ENCODE peak calls at places on chromosomes 12 and 14, in ten cellular contexts. R is vagina, J is tibial nerve, I is IMR-90, H is GM12891, Q is NB4, L is A549, Z is upper lobe of left lung, G is Peyer's patch, X is breast epithelium. Y is an unnamed sample.

GRCh38 chr12:5262450-5262849 is 169.5 kb upstream of the NTF3 start:
- DNase-seq in R (no peak), J (no peak), I (peak; percentile 77), H (no peak), Q (no peak), L (no peak), Z (no peak), G (no peak), X (no peak), Y (no peak)

GRCh38 chr12:49866859-49867579 is 24.1 kb upstream of the BCDIN3D start:
- DNase-seq in R (no peak), J (peak; percentile 87), I (peak; percentile 46), H (peak; percentile 93), Q (peak; percentile 79), L (peak; percentile 66), Z (no peak), G (peak; percentile 89), X (peak; percentile 70), Y (peak; percentile 74)

GRCh38 chr12:104137175-104137901 is 672 bp downstream of the NFYB start:
- DNase-seq in R (no peak), J (no peak), I (peak; percentile 62), H (peak; percentile 24), Q (peak; percentile 84), L (peak; percentile 48), Z (peak; percentile 91), G (peak; percentile 61), X (peak; percentile 26), Y (peak; percentile 66)

GRCh38 chr12:64610660-64611429 is 550 bp downstream of the RASSF3 start:
- DNase-seq in R (no peak), J (peak; percentile 11), I (peak; percentile 50), H (peak; percentile 47), Q (peak; percentile 95), L (peak; percentile 54), Z (peak; percentile 92), G (peak; percentile 92), X (no peak), Y (peak; percentile 62)

GRCh38 chr12:12200363-12200762 is 66.5 kb downstream of the LRP6 start:
- DNase-seq in R (no peak), J (no peak), I (no peak), H (no peak), Q (no peak), L (no peak), Z (no peak), G (no peak), X (no peak), Y (no peak)

GRCh38 chr12:109987615-109988014 is 8.6 kb downstream of the GIT2 start:
- DNase-seq in R (no peak), J (no peak), I (peak; percentile 90), H (no peak), Q (no peak), L (no peak), Z (no peak), G (no peak), X (no peak), Y (no peak)

GRCh38 chr12:78328524-78328923 is 497.8 kb downstream of the NAV3 start:
- DNase-seq in R (no peak), J (no peak), I (no peak), H (no peak), Q (no peak), L (no peak), Z (no peak), G (no peak), X (no peak), Y (no peak)

GRCh38 chr12:40727774-40728483 is 35.7 kb downstream of the CNTN1 start:
- DNase-seq in R (no peak), J (no peak), I (no peak), H (no peak), Q (peak; percentile 4), L (peak; percentile 90), Z (no peak), G (no peak), X (no peak), Y (no peak)

GRCh38 chr12:105595440-105595839 is 264.9 kb downstream of the C12orf75 start:
- DNase-seq in R (no peak), J (no peak), I (no peak), H (no peak), Q (no peak), L (no peak), Z (no peak), G (no peak), X (no peak), Y (no peak)

GRCh38 chr12:105601158-105601557 is 270.7 kb downstream of the C12orf75 start:
- DNase-seq in R (no peak), J (no peak), I (peak; percentile 13), H (no peak), Q (no peak), L (no peak), Z (no peak), G (no peak), X (no peak), Y (no peak)

GRCh38 chr12:105598032-105598431 is 267.5 kb downstream of the C12orf75 start:
- DNase-seq in R (no peak), J (no peak), I (no peak), H (no peak), Q (no peak), L (no peak), Z (no peak), G (no peak), X (no peak), Y (no peak)

DNA sequence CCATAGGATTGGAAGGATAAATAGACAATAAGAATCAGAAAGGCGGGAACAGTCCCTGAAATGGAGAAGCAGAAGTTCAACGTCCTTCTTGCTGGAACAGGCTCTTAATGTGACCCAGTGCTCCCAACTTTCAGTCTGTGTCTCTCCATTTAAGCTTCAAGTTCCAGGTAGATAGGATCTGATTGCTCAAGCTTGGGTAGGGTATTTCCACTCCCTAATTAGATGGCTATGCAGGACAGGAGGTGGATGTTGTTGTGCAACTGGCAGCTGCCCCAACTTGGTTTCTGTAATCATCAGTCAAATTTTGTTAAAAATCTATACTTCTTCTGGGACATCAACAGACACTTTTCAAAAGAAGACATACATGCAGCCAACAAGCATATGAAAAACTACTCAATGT is 266.2 kb downstream of the C12orf75 start:
- DNase-seq in R (no peak), J (no peak), I (no peak), H (no peak), Q (no peak), L (no peak), Z (no peak), G (no peak), X (no peak), Y (no peak)
- TF ChIP-seq POLR2A in R (no peak), J (no peak), I (no peak), H (no peak), Q (no peak), L (no peak), Z (no peak), G (no peak), X (no peak), Y (no peak)

DNA sequence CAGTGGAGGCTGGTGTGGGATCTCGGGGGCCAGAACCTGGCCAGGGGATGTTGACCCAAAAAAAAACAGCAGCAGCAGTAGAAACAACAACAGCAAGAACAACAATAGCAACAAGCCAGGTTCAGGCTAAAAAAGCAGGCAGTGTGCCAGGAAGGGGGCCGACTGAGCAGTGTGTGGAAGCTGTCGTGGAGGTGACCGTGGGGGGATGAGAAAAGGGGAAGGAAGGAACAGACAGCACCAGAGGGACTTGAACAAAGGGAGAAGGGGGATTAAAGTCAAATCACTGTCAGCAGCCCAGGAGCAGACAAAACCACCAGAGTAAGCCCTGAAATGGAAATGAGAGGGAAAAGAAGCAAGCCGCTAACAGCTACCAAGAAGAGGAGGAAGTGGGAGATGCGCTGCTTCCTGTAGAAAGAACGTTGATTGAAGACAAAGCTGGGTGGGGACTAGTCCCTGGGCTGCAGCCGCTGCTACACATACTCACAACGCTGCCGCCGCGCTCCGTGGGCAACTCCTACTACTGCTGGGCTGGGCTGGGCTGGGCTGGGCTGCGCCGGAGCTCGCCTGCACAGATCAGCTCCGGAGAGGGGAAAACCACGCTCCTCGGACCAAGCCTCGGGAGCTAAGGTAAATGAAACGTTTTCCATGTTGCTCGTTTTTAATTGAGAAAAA is at the start of gene GNG2:
- DNase-seq in R (no peak), J (peak; percentile 79), I (peak; percentile 75), H (no peak), Q (peak; percentile 91), L (peak; percentile 56), Z (peak; percentile 93), G (peak; percentile 95), X (peak; percentile 64), Y (peak; percentile 67)
- TF ChIP-seq POLR2A in R (no peak), J (peak; percentile 78), I (no peak), H (peak; percentile 93), Q (no peak), L (no peak), Z (no peak), G (peak; percentile 60), X (no peak), Y (peak; percentile 66)

GRCh38 chr12:22533155-22533554 is 11.2 kb downstream of the C2CD5 start:
- DNase-seq in R (no peak), J (no peak), I (no peak), H (no peak), Q (no peak), L (no peak), Z (no peak), G (no peak), X (no peak), Y (no peak)
- TF ChIP-seq POLR2A in R (no peak), J (no peak), I (no peak), H (no peak), Q (no peak), L (no peak), Z (no peak), G (no peak), X (no peak), Y (no peak)

GRCh38 chr14:60722836-60723217 is 1.3 kb downstream of the SIX4 start:
- DNase-seq in R (no peak), J (no peak), I (peak; percentile 11), H (peak; percentile 30), Q (no peak), L (peak; percentile 7), Z (no peak), G (no peak), X (no peak), Y (no peak)

GRCh38 chr14:60721331-60722162 is 2.6 kb downstream of the SIX4 start:
- DNase-seq in R (no peak), J (no peak), I (peak; percentile 84), H (peak; percentile 35), Q (peak; percentile 61), L (peak; percentile 44), Z (peak; percentile 88), G (peak; percentile 53), X (no peak), Y (peak; percentile 23)

GRCh38 chr14:60723218-60724079 is 702 bp downstream of the SIX4 start:
- DNase-seq in R (no peak), J (no peak), I (peak; percentile 62), H (peak; percentile 46), Q (peak; percentile 63), L (peak; percentile 61), Z (peak; percentile 90), G (peak; percentile 58), X (no peak), Y (peak; percentile 46)

GRCh38 chr14:60720962-60721330 is 3.2 kb downstream of the SIX4 start:
- DNase-seq in R (no peak), J (no peak), I (no peak), H (no peak), Q (no peak), L (no peak), Z (no peak), G (no peak), X (no peak), Y (no peak)

DNA sequence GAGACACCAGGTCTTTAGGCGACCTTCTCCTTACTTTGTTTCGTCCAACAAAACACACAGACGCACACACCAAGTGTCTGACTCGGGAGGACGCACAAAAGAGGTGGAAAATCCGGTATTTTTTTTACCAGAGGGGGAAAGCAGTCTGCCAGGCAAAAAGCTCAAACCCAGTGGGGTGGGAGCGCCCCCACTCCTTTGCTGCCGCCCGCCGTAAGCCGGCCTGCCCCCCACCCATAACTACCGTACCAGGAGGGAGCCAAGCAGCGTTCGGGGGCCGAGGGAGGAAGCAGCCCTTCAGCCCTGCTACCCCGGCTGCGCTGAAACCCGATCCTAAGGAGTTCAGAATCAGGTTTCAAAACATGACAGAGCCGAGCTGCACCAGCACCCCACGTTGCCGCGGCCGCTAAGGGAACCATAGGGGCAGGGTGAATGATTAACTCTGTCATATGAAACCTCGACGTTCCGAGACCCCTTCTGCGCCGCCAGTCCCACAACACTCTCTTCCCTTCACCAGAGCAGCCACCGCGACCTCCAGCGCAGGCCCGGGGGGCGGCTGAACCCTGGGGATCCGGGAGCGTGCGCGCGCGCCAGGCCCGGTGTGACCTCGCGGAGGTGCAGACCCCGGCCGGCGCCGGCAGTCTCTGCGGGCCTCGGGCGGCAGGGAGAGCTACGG is 1.9 kb downstream of the SIX4 start:
- DNase-seq in R (no peak), J (no peak), I (peak; percentile 79), H (peak; percentile 46), Q (peak; percentile 62), L (peak; percentile 48), Z (peak; percentile 87), G (no peak), X (no peak), Y (peak; percentile 27)
- TF ChIP-seq POLR2A in R (no peak), J (no peak), I (no peak), H (no peak), Q (no peak), L (no peak), Z (no peak), G (no peak), X (no peak), Y (no peak)

Y was measured in erythroblast.